ENCODE peak calls at places on chromosome 3, in ten cellular contexts. R is cardiac muscle cell; Z is pancreas; A is OCI-LY7; H is left ventricle myocardium inferior; B is K562; S is astrocyte; P is upper lobe of right lung; T is ovary; U is CD8-positive, alpha-beta T cell. C is an unnamed sample. For H3K36me3, the result is how much of the 10 kb centered on the place peaks cover.

GRCh38 chr3:164222200-164222599 is 856.1 kb downstream of the SI start:
- DNase-seq in R (no peak), Z (no peak), A (no peak), H (no peak), B (no peak), S (no peak), P (no peak), T (no peak), U (no peak), C (no peak)

GRCh38 chr3:129077222-129077621 is 16.6 kb downstream of the GP9 start:
- DNase-seq in R (no peak), Z (no peak), A (no peak), H (no peak), B (no peak), S (no peak), P (no peak), T (no peak), U (no peak), C (no peak)

GRCh38 chr3:110656394-110656793 is 415.2 kb upstream of the NECTIN3 start:
- DNase-seq in R (peak), Z (no peak), A (no peak), H (no peak), B (no peak), S (no peak), P (no peak), T (no peak), U (no peak), C (no peak)

GRCh38 chr3:73498764-73499622 is 125.7 kb downstream of the PDZRN3 start:
- DNase-seq in R (no peak), Z (no peak), A (no peak), H (peak), B (no peak), S (peak), P (no peak), T (no peak), U (no peak), C (no peak)

GRCh38 chr3:136177876-136178275 is 18.3 kb downstream of the MSL2 start:
- DNase-seq in R (no peak), Z (no peak), A (no peak), H (no peak), B (no peak), S (no peak), P (no peak), T (no peak), U (no peak), C (no peak)

GRCh38 chr3:114775395-114775794 is 371.7 kb downstream of the ZBTB20 start:
- DNase-seq in R (peak), Z (no peak), A (no peak), H (no peak), B (no peak), S (peak), P (no peak), T (no peak), U (no peak), C (no peak)

GRCh38 chr3:129822679-129823078 is 70.8 kb downstream of the TMCC1 start:
- DNase-seq in R (peak), Z (no peak), A (no peak), H (no peak), B (no peak), S (peak), P (no peak), T (no peak), U (no peak), C (no peak)

GRCh38 chr3:55626284-55626675 is 139.2 kb upstream of the WNT5A start:
- DNase-seq in R (no peak), Z (no peak), A (no peak), H (no peak), B (no peak), S (no peak), P (no peak), T (no peak), U (no peak), C (no peak)

GRCh38 chr3:43185656-43186375 is 79.9 kb upstream of the POMGNT2 start:
- DNase-seq in R (peak), Z (no peak), A (no peak), H (no peak), B (no peak), S (peak), P (no peak), T (no peak), U (no peak), C (no peak)

GRCh38 chr3:150469031-150469930 is 61.2 kb downstream of the TSC22D2 start:
- DNase-seq in R (peak), Z (peak), A (no peak), H (no peak), B (peak), S (peak), P (no peak), T (peak), U (no peak), C (peak)

GRCh38 chr3:53846851-53847155 is 435 bp downstream of the IL17RB start:
- DNase-seq in R (no peak), Z (no peak), A (no peak), H (no peak), B (no peak), S (no peak), P (no peak), T (no peak), U (no peak), C (no peak)

GRCh38 chr3:108940568-108941285 is 13.0 kb downstream of the GUCA1C start:
- DNase-seq in R (no peak), Z (no peak), A (no peak), H (no peak), B (no peak), S (peak), P (no peak), T (no peak), U (no peak), C (peak)

GRCh38 chr3:156628836-156629618 is 45.4 kb upstream of the TIPARP start:
- DNase-seq in R (no peak), Z (no peak), A (no peak), H (no peak), B (no peak), S (no peak), P (no peak), T (no peak), U (no peak), C (no peak)

GRCh38 chr3:119507404-119507803 is 9.1 kb downstream of the TIMMDC1 start:
- DNase-seq in R (no peak), Z (no peak), A (no peak), H (no peak), B (no peak), S (no peak), P (no peak), T (no peak), U (no peak), C (no peak)

GRCh38 chr3:47874438-47874837 is 71.5 kb downstream of the DHX30 start:
- DNase-seq in R (no peak), Z (no peak), A (no peak), H (no peak), B (no peak), S (no peak), P (no peak), T (no peak), U (no peak), C (no peak)

GRCh38 chr3:159586587-159587202 is 401.9 kb upstream of the IL12A start:
- DNase-seq in R (peak), Z (no peak), A (no peak), H (no peak), B (no peak), S (peak), P (no peak), T (no peak), U (no peak), C (no peak)

GRCh38 chr3:151283907-151284461 is 5.6 kb upstream of the P2RY14 start:
- DNase-seq in R (peak), Z (no peak), A (no peak), H (peak), B (no peak), S (peak), P (no peak), T (peak), U (no peak), C (no peak)

GRCh38 chr3:157499342-157499963 is 3.8 kb downstream of the VEPH1 start:
- DNase-seq in R (peak), Z (peak), A (no peak), H (no peak), B (no peak), S (peak), P (peak), T (no peak), U (no peak), C (peak)

GRCh38 chr3:73419179-73419803 is 205.4 kb downstream of the PDZRN3 start:
- DNase-seq in R (peak), Z (no peak), A (no peak), H (no peak), B (no peak), S (peak), P (no peak), T (no peak), U (no peak), C (no peak)

GRCh38 chr3:180980612-180981011 is 8.9 kb downstream of the DNAJC19 start:
- DNase-seq in R (peak), Z (no peak), A (no peak), H (no peak), B (no peak), S (peak), P (no peak), T (no peak), U (no peak), C (no peak)

GRCh38 chr3:134918448-134918847 is 123.4 kb downstream of the EPHB1 start:
- DNase-seq in R (no peak), Z (no peak), A (no peak), H (no peak), B (no peak), S (no peak), P (no peak), T (no peak), U (no peak), C (no peak)

GRCh38 chr3:59771760-59772159 is 721.9 kb upstream of the CFAP20DC start:
- DNase-seq in R (peak), Z (no peak), A (no peak), H (no peak), B (no peak), S (peak), P (no peak), T (no peak), U (no peak), C (no peak)

GRCh38 chr3:139695701-139696422 is 18.1 kb upstream of the NMNAT3 start:
- DNase-seq in R (no peak), Z (no peak), A (no peak), H (no peak), B (no peak), S (peak), P (no peak), T (no peak), U (no peak), C (no peak)

GRCh38 chr3:196708467-196708866 is 3.6 kb downstream of the CEP19 start:
- DNase-seq in R (peak), Z (no peak), A (no peak), H (no peak), B (no peak), S (no peak), P (no peak), T (no peak), U (no peak), C (no peak)

GRCh38 chr3:171377859-171378258 is 82.3 kb downstream of the TNIK start:
- DNase-seq in R (no peak), Z (no peak), A (no peak), H (no peak), B (no peak), S (no peak), P (no peak), T (no peak), U (no peak), C (no peak)

GRCh38 chr3:30286007-30286669 is 320.3 kb upstream of the TGFBR2 start:
- DNase-seq in R (peak), Z (peak), A (no peak), H (peak), B (no peak), S (peak), P (no peak), T (peak), U (no peak), C (no peak)

GRCh38 chr3:129413687-129414506 is 14.5 kb downstream of the EFCAB12 start:
- DNase-seq in R (peak), Z (no peak), A (no peak), H (no peak), B (peak), S (peak), P (no peak), T (peak), U (no peak), C (no peak)

GRCh38 chr3:161163297-161163696 is 57.8 kb upstream of the NMD3 start:
- DNase-seq in R (peak), Z (no peak), A (no peak), H (no peak), B (no peak), S (peak), P (no peak), T (no peak), U (no peak), C (no peak)

GRCh38 chr3:175956964-175957363 is 1097.8 kb downstream of the NAALADL2 start:
- DNase-seq in R (peak), Z (no peak), A (peak), H (no peak), B (no peak), S (no peak), P (no peak), T (no peak), U (no peak), C (no peak)
- TF ChIP-seq CTCF in R (no peak), Z (no peak), A (peak), H (peak), B (no peak), S (no peak), P (no peak), T (no peak), U (no peak), C (peak)

GRCh38 chr3:71051893-71052687 is 531.4 kb downstream of the FOXP1 start:
- DNase-seq in R (peak), Z (no peak), A (no peak), H (no peak), B (no peak), S (no peak), P (no peak), T (no peak), U (no peak), C (no peak)

GRCh38 chr3:71051259-71051595 is 532.3 kb downstream of the FOXP1 start:
- DNase-seq in R (no peak), Z (no peak), A (no peak), H (no peak), B (no peak), S (no peak), P (no peak), T (no peak), U (no peak), C (no peak)

GRCh38 chr3:71050133-71050520 is 533.4 kb downstream of the FOXP1 start:
- DNase-seq in R (peak), Z (no peak), A (no peak), H (no peak), B (no peak), S (peak), P (no peak), T (no peak), U (no peak), C (no peak)

GRCh38 chr3:71048948-71049347 is 534.6 kb downstream of the FOXP1 start:
- DNase-seq in R (no peak), Z (no peak), A (no peak), H (no peak), B (no peak), S (no peak), P (no peak), T (no peak), U (no peak), C (peak)

DNA sequence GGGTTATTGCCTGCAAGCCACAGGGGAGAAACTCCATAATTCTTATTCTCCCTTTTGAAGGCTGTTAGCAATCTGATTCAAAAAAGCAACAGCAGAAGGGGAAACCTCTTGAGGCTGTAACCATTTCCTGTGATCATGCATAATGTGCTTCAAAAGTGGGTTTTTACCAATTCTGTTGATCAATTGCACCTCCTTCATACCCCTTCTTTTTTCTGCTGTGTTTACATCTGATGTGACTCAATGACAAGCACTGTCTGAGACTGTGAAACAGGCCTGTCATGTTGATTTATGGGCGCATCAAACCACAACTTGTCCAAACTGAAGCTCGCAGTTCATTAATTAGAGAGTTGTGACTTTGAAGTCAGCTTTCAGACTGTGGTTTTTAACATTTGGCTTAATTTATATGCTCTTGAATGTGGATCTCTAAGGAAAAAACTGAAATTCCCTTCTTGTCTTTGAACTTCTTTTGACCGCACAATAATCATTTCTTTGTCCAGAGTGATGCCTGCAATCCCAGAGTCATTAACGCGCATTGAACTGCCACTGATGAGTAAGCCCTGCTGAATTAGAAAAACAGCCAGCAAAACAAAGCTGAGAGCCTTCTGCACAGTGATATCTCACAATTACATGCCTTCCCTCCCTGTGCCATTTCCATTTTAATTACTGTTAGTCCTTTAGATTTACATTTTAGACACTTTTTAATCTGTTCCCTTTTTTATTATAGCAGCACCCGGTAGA is 532.8 kb downstream of the FOXP1 start:
- DNase-seq in R (peak), Z (no peak), A (no peak), H (no peak), B (no peak), S (peak), P (no peak), T (no peak), U (peak), C (no peak)
- H3K36me3 ChIP-seq in R (under half), Z (under half), A (half or more), H (under half), B (half or more), S (under half), P (half or more), T (under half), U (under half), C (under half)

DNA sequence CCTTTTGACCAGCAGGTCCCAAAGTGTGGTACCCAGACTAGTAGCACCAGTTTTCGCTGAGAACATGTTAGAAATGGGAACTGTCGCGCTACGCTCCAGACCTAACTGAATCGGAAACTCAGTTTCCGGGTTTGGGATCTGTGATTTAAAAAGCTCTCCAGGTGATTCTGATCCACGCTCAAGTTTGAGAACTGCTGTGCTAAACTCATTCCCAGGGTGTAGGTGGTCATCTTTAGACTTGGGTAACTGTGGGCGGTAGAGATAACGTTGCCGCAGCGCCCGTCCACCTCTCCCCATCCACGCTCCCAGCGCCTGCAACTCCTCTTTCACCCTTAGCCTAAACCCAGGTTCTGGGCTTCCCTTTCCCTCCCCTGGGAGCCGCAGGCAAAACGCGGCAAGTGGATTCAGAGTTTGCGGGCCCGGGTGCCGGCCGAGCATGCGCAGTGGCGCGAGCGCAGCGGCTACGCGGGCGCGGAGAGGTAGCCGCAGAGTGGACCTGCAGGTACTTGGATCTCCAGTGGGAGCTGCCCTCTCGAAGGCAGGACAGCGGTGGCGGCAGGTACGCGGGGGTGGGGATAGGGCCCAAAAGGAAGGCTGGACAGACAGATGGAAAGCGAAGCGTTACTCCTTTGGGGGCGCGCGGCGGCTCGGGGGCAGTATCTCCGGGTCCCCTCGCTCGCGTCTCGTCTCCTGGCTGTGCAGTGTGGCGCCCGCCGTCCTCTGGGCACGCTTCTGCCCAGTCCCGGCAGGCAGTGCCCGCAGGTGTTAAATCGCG is at the start of gene PLS1:
- DNase-seq in R (peak), Z (peak), A (peak), H (peak), B (peak), S (peak), P (peak), T (peak), U (peak), C (peak)
- TF ChIP-seq CTCF in R (no peak), Z (no peak), A (no peak), H (peak), B (no peak), S (no peak), P (no peak), T (peak), U (no peak), C (no peak)

GRCh38 chr3:49030331-49030730 is 1.1 kb upstream of the IMPDH2 start:
- DNase-seq in R (no peak), Z (peak), A (no peak), H (no peak), B (peak), S (no peak), P (no peak), T (no peak), U (no peak), C (no peak)

GRCh38 chr3:49029563-49029884 is 326 bp upstream of the IMPDH2 start:
- DNase-seq in R (no peak), Z (no peak), A (no peak), H (no peak), B (no peak), S (no peak), P (no peak), T (no peak), U (no peak), C (no peak)

GRCh38 chr3:49028298-49028672 is 913 bp downstream of the IMPDH2 start:
- DNase-seq in R (no peak), Z (peak), A (no peak), H (no peak), B (no peak), S (no peak), P (no peak), T (no peak), U (no peak), C (no peak)

GRCh38 chr3:49027634-49028033 is 1.6 kb downstream of the IMPDH2 start:
- DNase-seq in R (no peak), Z (no peak), A (no peak), H (no peak), B (no peak), S (no peak), P (no peak), T (no peak), U (no peak), C (no peak)

GRCh38 chr3:49028673-49029562 is at the start of gene IMPDH2:
- DNase-seq in R (peak), Z (peak), A (peak), H (peak), B (peak), S (peak), P (peak), T (peak), U (peak), C (peak)
- H3K36me3 ChIP-seq in R (half or more), Z (under half), A (half or more), H (half or more), B (half or more), S (half or more), P (half or more), T (under half), U (under half), C (under half)

DNA sequence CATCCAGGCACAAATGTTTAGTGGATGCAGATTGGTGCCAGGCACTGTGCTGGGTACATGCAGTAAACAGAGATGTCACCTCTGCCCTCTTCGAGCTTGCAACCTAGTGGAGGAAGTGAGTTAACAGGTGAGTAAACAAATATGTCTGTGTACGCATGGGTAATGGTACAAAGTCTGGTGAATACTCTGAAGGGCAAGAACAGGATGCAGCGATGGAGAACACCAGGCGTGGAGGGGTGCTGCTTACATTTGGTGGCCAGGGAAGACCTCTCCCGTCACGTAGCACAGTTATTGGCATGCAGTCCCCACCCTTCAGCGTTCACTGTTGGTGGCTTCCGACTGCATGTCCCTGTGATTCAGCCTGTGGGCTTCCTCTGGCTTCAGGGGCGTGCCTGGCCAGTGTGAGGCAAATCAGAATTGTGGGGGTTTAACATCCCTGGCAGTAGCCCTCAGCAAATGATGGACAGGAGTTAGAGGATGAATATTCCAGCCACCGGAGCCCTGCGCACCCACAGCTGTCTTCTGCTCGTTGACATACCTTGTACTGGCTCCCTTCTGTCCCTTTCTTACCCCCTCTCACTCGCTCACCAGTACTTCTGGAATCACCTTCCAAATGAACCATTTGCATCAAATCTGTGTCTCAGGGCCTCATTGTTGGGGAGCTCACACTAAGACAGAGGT is 9.1 kb upstream of the HDAC11 start:
- DNase-seq in R (no peak), Z (no peak), A (no peak), H (no peak), B (no peak), S (no peak), P (peak), T (no peak), U (no peak), C (no peak)
- TF ChIP-seq CTCF in R (no peak), Z (no peak), A (no peak), H (no peak), B (no peak), S (no peak), P (no peak), T (no peak), U (no peak), C (no peak)

GRCh38 chr3:4782095-4782494 is 197.1 kb upstream of the BHLHE40 start:
- DNase-seq in R (peak), Z (no peak), A (no peak), H (no peak), B (no peak), S (no peak), P (no peak), T (no peak), U (no peak), C (no peak)
- H3K36me3 ChIP-seq in R (under half), Z (under half), A (half or more), H (under half), B (under half), S (under half), P (under half), T (under half), U (under half), C (under half)

C was measured in Caco-2.